ENCODE peak calls at places on chromosomes 7 and 10, in seven cellular contexts. C is spleen; S is WTC11; A is GM04503; Y is non-pigmented ciliary epithelial cell; L is activated CD4-positive, alpha-beta T cell treated with anti-CD3 and anti-CD28 coated beads, Interleukin-2, amount 50 U/mL, for 48 hours; M is ACHN. T is an unnamed sample.

GRCh38 chr7:30237271-30237695 is 47.1 kb upstream of the ZNRF2 start:
- DNase-seq in C (no peak), S (no peak), A (no peak), Y (no peak), L (no peak), M (no peak), T (no peak)

GRCh38 chr10:76282122-76283030 is 851.0 kb downstream of the LRMDA start:
- DNase-seq in C (no peak), S (no peak), A (no peak), Y (no peak), L (no peak), M (peak), T (no peak)

GRCh38 chr7:55074008-55074499 is 55.2 kb downstream of the EGFR start:
- DNase-seq in C (no peak), S (no peak), A (no peak), Y (no peak), L (peak), M (peak), T (peak)

GRCh38 chr7:136666110-136666509 is 202.3 kb upstream of the CHRM2 start:
- DNase-seq in C (no peak), S (no peak), A (no peak), Y (no peak), L (no peak), M (no peak), T (no peak)

GRCh38 chr7:120856621-120857352 is 1.2 kb downstream of the TSPAN12 start:
- DNase-seq in C (peak), S (peak), A (no peak), Y (no peak), L (peak), M (peak), T (peak)

GRCh38 chr7:39624202-39624807 is 933 bp downstream of the RALA start:
- DNase-seq in C (no peak), S (no peak), A (no peak), Y (no peak), L (no peak), M (peak), T (no peak)

GRCh38 chr10:24331457-24331856 is 122.5 kb downstream of the KIAA1217 start:
- DNase-seq in C (no peak), S (no peak), A (no peak), Y (no peak), L (no peak), M (no peak), T (no peak)

GRCh38 chr7:76390092-76390491 is 19.4 kb downstream of the SSC4D start:
- DNase-seq in C (no peak), S (no peak), A (no peak), Y (no peak), L (no peak), M (no peak), T (no peak)

GRCh38 chr10:89069589-89069988 is 79.0 kb downstream of the FAS start:
- DNase-seq in C (no peak), S (no peak), A (no peak), Y (no peak), L (no peak), M (no peak), T (no peak)

GRCh38 chr10:109740436-109740835 is 182.9 kb downstream of the XPNPEP1 start:
- DNase-seq in C (no peak), S (no peak), A (no peak), Y (no peak), L (no peak), M (no peak), T (no peak)

T was measured in activated T-cell treated with anti-CD3 and anti-CD28 coated beads, Interleukin-2, amount 50 U/mL, for 48 hours.